ENCODE peak calls at places on chromosome 14, in ten cellular contexts. One of them, this sample, is unnamed.

GRCh38 chr14:82872494-82872893 is 1338.8 kb upstream of the SEL1L start:
- DNase-seq in lung: no peak
- DNase-seq in stimulated activated CD4-positive, alpha-beta T cell treated with anti-CD3 and anti-CD28 coated beads, Interleukin-1b, Interleukin-23, amount 100 ng/mL, for 48 hours: no peak
- DNase-seq in cardiac muscle cell: no peak
- DNase-seq in endothelial cell of umbilical vein: no peak
- DNase-seq in pons: no peak
- DNase-seq in AG10803: no peak
- DNase-seq in pulmonary artery endothelial cell: no peak
- DNase-seq in frontal cortex: no peak
- DNase-seq in activated CD4-positive, alpha-beta T cell treated with anti-CD3 and anti-CD28 coated beads, Interleukin-2, amount 50 U/mL, for 1 hour: no peak
- DNase-seq in this sample: no peak

GRCh38 chr14:54803396-54803795 is 99.2 kb downstream of the GCH1 start:
- DNase-seq in lung: no peak
- DNase-seq in stimulated activated CD4-positive, alpha-beta T cell treated with anti-CD3 and anti-CD28 coated beads, Interleukin-1b, Interleukin-23, amount 100 ng/mL, for 48 hours: no peak
- DNase-seq in cardiac muscle cell: no peak
- DNase-seq in endothelial cell of umbilical vein: no peak
- DNase-seq in pons: no peak
- DNase-seq in AG10803: no peak
- DNase-seq in pulmonary artery endothelial cell: no peak
- DNase-seq in frontal cortex: no peak
- DNase-seq in activated CD4-positive, alpha-beta T cell treated with anti-CD3 and anti-CD28 coated beads, Interleukin-2, amount 50 U/mL, for 1 hour: no peak
- DNase-seq in this sample: no peak

GRCh38 chr14:100289916-100290606 is 16.2 kb downstream of the SLC25A29 start:
- DNase-seq in lung: no peak
- DNase-seq in stimulated activated CD4-positive, alpha-beta T cell treated with anti-CD3 and anti-CD28 coated beads, Interleukin-1b, Interleukin-23, amount 100 ng/mL, for 48 hours: no peak
- DNase-seq in cardiac muscle cell: no peak
- DNase-seq in endothelial cell of umbilical vein: no peak
- DNase-seq in pons: no peak
- DNase-seq in AG10803: no peak
- DNase-seq in pulmonary artery endothelial cell: no peak
- DNase-seq in frontal cortex: no peak
- DNase-seq in activated CD4-positive, alpha-beta T cell treated with anti-CD3 and anti-CD28 coated beads, Interleukin-2, amount 50 U/mL, for 1 hour: no peak
- DNase-seq in this sample: no peak

GRCh38 chr14:74380845-74381244 is 32.6 kb downstream of the VRTN start:
- DNase-seq in lung: no peak
- DNase-seq in stimulated activated CD4-positive, alpha-beta T cell treated with anti-CD3 and anti-CD28 coated beads, Interleukin-1b, Interleukin-23, amount 100 ng/mL, for 48 hours: no peak
- DNase-seq in cardiac muscle cell: no peak
- DNase-seq in endothelial cell of umbilical vein: no peak
- DNase-seq in pons: no peak
- DNase-seq in AG10803: no peak
- DNase-seq in pulmonary artery endothelial cell: no peak
- DNase-seq in frontal cortex: no peak
- DNase-seq in activated CD4-positive, alpha-beta T cell treated with anti-CD3 and anti-CD28 coated beads, Interleukin-2, amount 50 U/mL, for 1 hour: no peak
- DNase-seq in this sample: no peak

GRCh38 chr14:43540948-43541347 is 966.1 kb downstream of the FSCB start:
- DNase-seq in lung: no peak
- DNase-seq in stimulated activated CD4-positive, alpha-beta T cell treated with anti-CD3 and anti-CD28 coated beads, Interleukin-1b, Interleukin-23, amount 100 ng/mL, for 48 hours: no peak
- DNase-seq in cardiac muscle cell: no peak
- DNase-seq in endothelial cell of umbilical vein: no peak
- DNase-seq in pons: no peak
- DNase-seq in AG10803: no peak
- DNase-seq in pulmonary artery endothelial cell: no peak
- DNase-seq in frontal cortex: no peak
- DNase-seq in activated CD4-positive, alpha-beta T cell treated with anti-CD3 and anti-CD28 coated beads, Interleukin-2, amount 50 U/mL, for 1 hour: no peak
- DNase-seq in this sample: no peak

GRCh38 chr14:62301911-62302310 is 539.7 kb downstream of the SNAPC1 start:
- DNase-seq in lung: no peak
- DNase-seq in stimulated activated CD4-positive, alpha-beta T cell treated with anti-CD3 and anti-CD28 coated beads, Interleukin-1b, Interleukin-23, amount 100 ng/mL, for 48 hours: no peak
- DNase-seq in cardiac muscle cell: peak; percentile 16
- DNase-seq in endothelial cell of umbilical vein: no peak
- DNase-seq in pons: no peak
- DNase-seq in AG10803: peak; percentile 45
- DNase-seq in pulmonary artery endothelial cell: no peak
- DNase-seq in frontal cortex: no peak
- DNase-seq in activated CD4-positive, alpha-beta T cell treated with anti-CD3 and anti-CD28 coated beads, Interleukin-2, amount 50 U/mL, for 1 hour: no peak
- DNase-seq in this sample: no peak

GRCh38 chr14:94367347-94367746 is 21.1 kb downstream of the SERPINA1 start:
- DNase-seq in lung: no peak
- DNase-seq in stimulated activated CD4-positive, alpha-beta T cell treated with anti-CD3 and anti-CD28 coated beads, Interleukin-1b, Interleukin-23, amount 100 ng/mL, for 48 hours: no peak
- DNase-seq in cardiac muscle cell: no peak
- DNase-seq in endothelial cell of umbilical vein: no peak
- DNase-seq in pons: no peak
- DNase-seq in AG10803: no peak
- DNase-seq in pulmonary artery endothelial cell: no peak
- DNase-seq in frontal cortex: no peak
- DNase-seq in activated CD4-positive, alpha-beta T cell treated with anti-CD3 and anti-CD28 coated beads, Interleukin-2, amount 50 U/mL, for 1 hour: no peak
- DNase-seq in this sample: no peak

GRCh38 chr14:75982724-75983358 is 1.0 kb upstream of the TGFB3 start:
- DNase-seq in lung: peak; percentile 62
- DNase-seq in stimulated activated CD4-positive, alpha-beta T cell treated with anti-CD3 and anti-CD28 coated beads, Interleukin-1b, Interleukin-23, amount 100 ng/mL, for 48 hours: no peak
- DNase-seq in cardiac muscle cell: peak; percentile 80
- DNase-seq in endothelial cell of umbilical vein: peak; percentile 28
- DNase-seq in pons: no peak
- DNase-seq in AG10803: peak; percentile 78
- DNase-seq in pulmonary artery endothelial cell: no peak
- DNase-seq in frontal cortex: no peak
- DNase-seq in activated CD4-positive, alpha-beta T cell treated with anti-CD3 and anti-CD28 coated beads, Interleukin-2, amount 50 U/mL, for 1 hour: no peak
- DNase-seq in this sample: peak; percentile 90

GRCh38 chr14:30204431-30204830 is 276.8 kb upstream of the PRKD1 start:
- DNase-seq in lung: no peak
- DNase-seq in stimulated activated CD4-positive, alpha-beta T cell treated with anti-CD3 and anti-CD28 coated beads, Interleukin-1b, Interleukin-23, amount 100 ng/mL, for 48 hours: no peak
- DNase-seq in cardiac muscle cell: no peak
- DNase-seq in endothelial cell of umbilical vein: no peak
- DNase-seq in pons: no peak
- DNase-seq in AG10803: no peak
- DNase-seq in pulmonary artery endothelial cell: no peak
- DNase-seq in frontal cortex: no peak
- DNase-seq in activated CD4-positive, alpha-beta T cell treated with anti-CD3 and anti-CD28 coated beads, Interleukin-2, amount 50 U/mL, for 1 hour: no peak
- DNase-seq in this sample: no peak

GRCh38 chr14:61512508-61512907 is 182.8 kb upstream of the HIF1A start:
- DNase-seq in lung: no peak
- DNase-seq in stimulated activated CD4-positive, alpha-beta T cell treated with anti-CD3 and anti-CD28 coated beads, Interleukin-1b, Interleukin-23, amount 100 ng/mL, for 48 hours: no peak
- DNase-seq in cardiac muscle cell: peak; percentile 86
- DNase-seq in endothelial cell of umbilical vein: no peak
- DNase-seq in pons: no peak
- DNase-seq in AG10803: peak; percentile 99
- DNase-seq in pulmonary artery endothelial cell: no peak
- DNase-seq in frontal cortex: no peak
- DNase-seq in activated CD4-positive, alpha-beta T cell treated with anti-CD3 and anti-CD28 coated beads, Interleukin-2, amount 50 U/mL, for 1 hour: no peak
- DNase-seq in this sample: no peak

GRCh38 chr14:39988939-39989338 is 556.7 kb upstream of the FBXO33 start:
- DNase-seq in lung: no peak
- DNase-seq in stimulated activated CD4-positive, alpha-beta T cell treated with anti-CD3 and anti-CD28 coated beads, Interleukin-1b, Interleukin-23, amount 100 ng/mL, for 48 hours: no peak
- DNase-seq in cardiac muscle cell: peak; percentile 40
- DNase-seq in endothelial cell of umbilical vein: no peak
- DNase-seq in pons: peak; percentile 60
- DNase-seq in AG10803: no peak
- DNase-seq in pulmonary artery endothelial cell: no peak
- DNase-seq in frontal cortex: no peak
- DNase-seq in activated CD4-positive, alpha-beta T cell treated with anti-CD3 and anti-CD28 coated beads, Interleukin-2, amount 50 U/mL, for 1 hour: no peak
- DNase-seq in this sample: peak; percentile 64

GRCh38 chr14:84959796-84960515 is 570.0 kb upstream of the FLRT2 start:
- DNase-seq in lung: no peak
- DNase-seq in stimulated activated CD4-positive, alpha-beta T cell treated with anti-CD3 and anti-CD28 coated beads, Interleukin-1b, Interleukin-23, amount 100 ng/mL, for 48 hours: no peak
- DNase-seq in cardiac muscle cell: no peak
- DNase-seq in endothelial cell of umbilical vein: peak; percentile 52
- DNase-seq in pons: no peak
- DNase-seq in AG10803: no peak
- DNase-seq in pulmonary artery endothelial cell: no peak
- DNase-seq in frontal cortex: no peak
- DNase-seq in activated CD4-positive, alpha-beta T cell treated with anti-CD3 and anti-CD28 coated beads, Interleukin-2, amount 50 U/mL, for 1 hour: no peak
- DNase-seq in this sample: no peak

GRCh38 chr14:54556535-54556934 is 10.4 kb upstream of the SAMD4A start:
- DNase-seq in lung: no peak
- DNase-seq in stimulated activated CD4-positive, alpha-beta T cell treated with anti-CD3 and anti-CD28 coated beads, Interleukin-1b, Interleukin-23, amount 100 ng/mL, for 48 hours: no peak
- DNase-seq in cardiac muscle cell: peak; percentile 26
- DNase-seq in endothelial cell of umbilical vein: no peak
- DNase-seq in pons: no peak
- DNase-seq in AG10803: peak; percentile 35
- DNase-seq in pulmonary artery endothelial cell: no peak
- DNase-seq in frontal cortex: no peak
- DNase-seq in activated CD4-positive, alpha-beta T cell treated with anti-CD3 and anti-CD28 coated beads, Interleukin-2, amount 50 U/mL, for 1 hour: no peak
- DNase-seq in this sample: no peak

GRCh38 chr14:101519090-101519489 is 42.2 kb upstream of the DIO3 start:
- DNase-seq in lung: no peak
- DNase-seq in stimulated activated CD4-positive, alpha-beta T cell treated with anti-CD3 and anti-CD28 coated beads, Interleukin-1b, Interleukin-23, amount 100 ng/mL, for 48 hours: no peak
- DNase-seq in cardiac muscle cell: no peak
- DNase-seq in endothelial cell of umbilical vein: no peak
- DNase-seq in pons: no peak
- DNase-seq in AG10803: no peak
- DNase-seq in pulmonary artery endothelial cell: no peak
- DNase-seq in frontal cortex: no peak
- DNase-seq in activated CD4-positive, alpha-beta T cell treated with anti-CD3 and anti-CD28 coated beads, Interleukin-2, amount 50 U/mL, for 1 hour: no peak
- DNase-seq in this sample: no peak

GRCh38 chr14:33061667-33062325 is 123.1 kb downstream of the NPAS3 start:
- DNase-seq in lung: no peak
- DNase-seq in stimulated activated CD4-positive, alpha-beta T cell treated with anti-CD3 and anti-CD28 coated beads, Interleukin-1b, Interleukin-23, amount 100 ng/mL, for 48 hours: no peak
- DNase-seq in cardiac muscle cell: peak; percentile 6
- DNase-seq in endothelial cell of umbilical vein: no peak
- DNase-seq in pons: no peak
- DNase-seq in AG10803: no peak
- DNase-seq in pulmonary artery endothelial cell: no peak
- DNase-seq in frontal cortex: no peak
- DNase-seq in activated CD4-positive, alpha-beta T cell treated with anti-CD3 and anti-CD28 coated beads, Interleukin-2, amount 50 U/mL, for 1 hour: no peak
- DNase-seq in this sample: no peak

GRCh38 chr14:31752867-31753661 is 191.9 kb downstream of the NUBPL start:
- DNase-seq in lung: no peak
- DNase-seq in stimulated activated CD4-positive, alpha-beta T cell treated with anti-CD3 and anti-CD28 coated beads, Interleukin-1b, Interleukin-23, amount 100 ng/mL, for 48 hours: peak; percentile 2
- DNase-seq in cardiac muscle cell: no peak
- DNase-seq in endothelial cell of umbilical vein: no peak
- DNase-seq in pons: no peak
- DNase-seq in AG10803: no peak
- DNase-seq in pulmonary artery endothelial cell: no peak
- DNase-seq in frontal cortex: no peak
- DNase-seq in activated CD4-positive, alpha-beta T cell treated with anti-CD3 and anti-CD28 coated beads, Interleukin-2, amount 50 U/mL, for 1 hour: no peak
- DNase-seq in this sample: no peak

GRCh38 chr14:94398536-94398935 is 10.1 kb upstream of the SERPINA1 start:
- DNase-seq in lung: no peak
- DNase-seq in stimulated activated CD4-positive, alpha-beta T cell treated with anti-CD3 and anti-CD28 coated beads, Interleukin-1b, Interleukin-23, amount 100 ng/mL, for 48 hours: no peak
- DNase-seq in cardiac muscle cell: no peak
- DNase-seq in endothelial cell of umbilical vein: no peak
- DNase-seq in pons: no peak
- DNase-seq in AG10803: no peak
- DNase-seq in pulmonary artery endothelial cell: no peak
- DNase-seq in frontal cortex: no peak
- DNase-seq in activated CD4-positive, alpha-beta T cell treated with anti-CD3 and anti-CD28 coated beads, Interleukin-2, amount 50 U/mL, for 1 hour: no peak
- DNase-seq in this sample: no peak

GRCh38 chr14:51883232-51883631 is 22.8 kb downstream of the GNG2 start:
- DNase-seq in lung: no peak
- DNase-seq in stimulated activated CD4-positive, alpha-beta T cell treated with anti-CD3 and anti-CD28 coated beads, Interleukin-1b, Interleukin-23, amount 100 ng/mL, for 48 hours: no peak
- DNase-seq in cardiac muscle cell: no peak
- DNase-seq in endothelial cell of umbilical vein: no peak
- DNase-seq in pons: no peak
- DNase-seq in AG10803: no peak
- DNase-seq in pulmonary artery endothelial cell: no peak
- DNase-seq in frontal cortex: no peak
- DNase-seq in activated CD4-positive, alpha-beta T cell treated with anti-CD3 and anti-CD28 coated beads, Interleukin-2, amount 50 U/mL, for 1 hour: no peak
- DNase-seq in this sample: no peak

GRCh38 chr14:104794641-104795467 is 694 bp downstream of the AKT1 start:
- DNase-seq in lung: no peak
- DNase-seq in stimulated activated CD4-positive, alpha-beta T cell treated with anti-CD3 and anti-CD28 coated beads, Interleukin-1b, Interleukin-23, amount 100 ng/mL, for 48 hours: no peak
- DNase-seq in cardiac muscle cell: peak; percentile 32
- DNase-seq in endothelial cell of umbilical vein: peak; percentile 30
- DNase-seq in pons: no peak
- DNase-seq in AG10803: peak; percentile 21
- DNase-seq in pulmonary artery endothelial cell: no peak
- DNase-seq in frontal cortex: peak; percentile 68
- DNase-seq in activated CD4-positive, alpha-beta T cell treated with anti-CD3 and anti-CD28 coated beads, Interleukin-2, amount 50 U/mL, for 1 hour: no peak
- DNase-seq in this sample: no peak

GRCh38 chr14:68683326-68683725 is 109.5 kb downstream of the ZFP36L1 start:
- DNase-seq in lung: no peak
- DNase-seq in stimulated activated CD4-positive, alpha-beta T cell treated with anti-CD3 and anti-CD28 coated beads, Interleukin-1b, Interleukin-23, amount 100 ng/mL, for 48 hours: no peak
- DNase-seq in cardiac muscle cell: peak; percentile 38
- DNase-seq in endothelial cell of umbilical vein: no peak
- DNase-seq in pons: peak; percentile 55
- DNase-seq in AG10803: peak; percentile 80
- DNase-seq in pulmonary artery endothelial cell: no peak
- DNase-seq in frontal cortex: no peak
- DNase-seq in activated CD4-positive, alpha-beta T cell treated with anti-CD3 and anti-CD28 coated beads, Interleukin-2, amount 50 U/mL, for 1 hour: no peak
- DNase-seq in this sample: no peak

GRCh38 chr14:49972840-49973239 is 80.0 kb downstream of the ARF6 start:
- DNase-seq in lung: peak; percentile 54
- DNase-seq in stimulated activated CD4-positive, alpha-beta T cell treated with anti-CD3 and anti-CD28 coated beads, Interleukin-1b, Interleukin-23, amount 100 ng/mL, for 48 hours: peak; percentile 49
- DNase-seq in cardiac muscle cell: peak; percentile 88
- DNase-seq in endothelial cell of umbilical vein: peak; percentile 79
- DNase-seq in pons: no peak
- DNase-seq in AG10803: peak; percentile 83
- DNase-seq in pulmonary artery endothelial cell: no peak
- DNase-seq in frontal cortex: peak; percentile 41
- DNase-seq in activated CD4-positive, alpha-beta T cell treated with anti-CD3 and anti-CD28 coated beads, Interleukin-2, amount 50 U/mL, for 1 hour: peak; percentile 43
- DNase-seq in this sample: peak; percentile 41

GRCh38 chr14:76919431-76919810 is 93.2 kb downstream of the LRRC74A start:
- DNase-seq in lung: peak; percentile 38
- DNase-seq in stimulated activated CD4-positive, alpha-beta T cell treated with anti-CD3 and anti-CD28 coated beads, Interleukin-1b, Interleukin-23, amount 100 ng/mL, for 48 hours: no peak
- DNase-seq in cardiac muscle cell: no peak
- DNase-seq in endothelial cell of umbilical vein: no peak
- DNase-seq in pons: no peak
- DNase-seq in AG10803: no peak
- DNase-seq in pulmonary artery endothelial cell: no peak
- DNase-seq in frontal cortex: no peak
- DNase-seq in activated CD4-positive, alpha-beta T cell treated with anti-CD3 and anti-CD28 coated beads, Interleukin-2, amount 50 U/mL, for 1 hour: no peak
- DNase-seq in this sample: no peak

GRCh38 chr14:103550451-103551337 is 11.8 kb downstream of the BAG5 start:
- DNase-seq in lung: no peak
- DNase-seq in stimulated activated CD4-positive, alpha-beta T cell treated with anti-CD3 and anti-CD28 coated beads, Interleukin-1b, Interleukin-23, amount 100 ng/mL, for 48 hours: no peak
- DNase-seq in cardiac muscle cell: no peak
- DNase-seq in endothelial cell of umbilical vein: no peak
- DNase-seq in pons: no peak
- DNase-seq in AG10803: no peak
- DNase-seq in pulmonary artery endothelial cell: no peak
- DNase-seq in frontal cortex: no peak
- DNase-seq in activated CD4-positive, alpha-beta T cell treated with anti-CD3 and anti-CD28 coated beads, Interleukin-2, amount 50 U/mL, for 1 hour: no peak
- DNase-seq in this sample: no peak

GRCh38 chr14:22549981-22550670 is 38.9 kb downstream of the DAD1 start:
- DNase-seq in lung: no peak
- DNase-seq in stimulated activated CD4-positive, alpha-beta T cell treated with anti-CD3 and anti-CD28 coated beads, Interleukin-1b, Interleukin-23, amount 100 ng/mL, for 48 hours: peak; percentile 83
- DNase-seq in cardiac muscle cell: peak; percentile 43
- DNase-seq in endothelial cell of umbilical vein: peak; percentile 52
- DNase-seq in pons: no peak
- DNase-seq in AG10803: no peak
- DNase-seq in pulmonary artery endothelial cell: no peak
- DNase-seq in frontal cortex: no peak
- DNase-seq in activated CD4-positive, alpha-beta T cell treated with anti-CD3 and anti-CD28 coated beads, Interleukin-2, amount 50 U/mL, for 1 hour: peak; percentile 63
- DNase-seq in this sample: peak; percentile 82